ENCODE peak calls at places on chromosome 15, in seven cellular contexts. X, K, V, N, W, D and O are unnamed samples.

GRCh38 chr15:90097475-90097874 is 4.8 kb downstream of the IDH2 start:
- DNase-seq in X (peak; percentile 44), K (no peak), V (no peak), N (no peak), W (no peak), D (peak; percentile 77), O (no peak)

GRCh38 chr15:36484038-36484778 is 95.2 kb upstream of the CDIN1 start:
- DNase-seq in X (no peak), K (no peak), V (no peak), N (no peak), W (peak; percentile 72), D (no peak), O (no peak)

GRCh38 chr15:69543681-69544080 is 91.1 kb downstream of the RPLP1 start:
- DNase-seq in X (no peak), K (no peak), V (no peak), N (no peak), W (no peak), D (no peak), O (no peak)

GRCh38 chr15:98776607-98777281 is 128.4 kb downstream of the IGF1R start:
- DNase-seq in X (no peak), K (no peak), V (peak; percentile 44), N (peak; percentile 71), W (no peak), D (no peak), O (peak; percentile 42)

GRCh38 chr15:25860885-25861866 is 2.0 kb downstream of the ATP10A start:
- DNase-seq in X (peak; percentile 22), K (no peak), V (no peak), N (no peak), W (no peak), D (peak; percentile 66), O (no peak)

GRCh38 chr15:87577336-87577735 is 679.2 kb downstream of the NTRK3 start:
- DNase-seq in X (no peak), K (no peak), V (no peak), N (no peak), W (no peak), D (no peak), O (no peak)

GRCh38 chr15:49135893-49136292 is 19.5 kb downstream of the COPS2 start:
- DNase-seq in X (no peak), K (no peak), V (no peak), N (no peak), W (peak; percentile 71), D (no peak), O (no peak)

GRCh38 chr15:89360294-89360971 is 25.8 kb upstream of the POLG start:
- DNase-seq in X (no peak), K (no peak), V (no peak), N (no peak), W (no peak), D (no peak), O (no peak)

GRCh38 chr15:63030101-63030528 is 12.4 kb upstream of the TPM1 start:
- DNase-seq in X (no peak), K (peak; percentile 75), V (peak; percentile 41), N (no peak), W (no peak), D (no peak), O (no peak)

GRCh38 chr15:75367406-75367912 is 948 bp downstream of the MAN2C1 start:
- DNase-seq in X (no peak), K (no peak), V (no peak), N (no peak), W (no peak), D (no peak), O (no peak)

GRCh38 chr15:49154799-49155109 is 645 bp downstream of the COPS2 start:
- DNase-seq in X (no peak), K (no peak), V (no peak), N (no peak), W (no peak), D (no peak), O (no peak)

GRCh38 chr15:52103217-52104207 is 9.1 kb downstream of the BCL2L10 start:
- DNase-seq in X (peak; percentile 47), K (peak; percentile 91), V (peak; percentile 81), N (peak; percentile 43), W (peak; percentile 87), D (peak; percentile 75), O (no peak)

GRCh38 chr15:40770147-40770721 is 454 bp downstream of the C15orf62 start:
- DNase-seq in X (peak; percentile 51), K (no peak), V (no peak), N (peak; percentile 57), W (no peak), D (peak; percentile 69), O (no peak)

GRCh38 chr15:68580883-68581155 is 2.0 kb downstream of the CORO2B start:
- DNase-seq in X (no peak), K (no peak), V (no peak), N (no peak), W (no peak), D (no peak), O (no peak)

GRCh38 chr15:59687831-59688230 is 1.3 kb downstream of the BNIP2 start:
- DNase-seq in X (no peak), K (no peak), V (no peak), N (no peak), W (no peak), D (no peak), O (no peak)

GRCh38 chr15:91032919-91033803 is 10.8 kb upstream of the VPS33B start:
- DNase-seq in X (peak; percentile 88), K (no peak), V (no peak), N (peak; percentile 25), W (peak; percentile 76), D (peak; percentile 91), O (peak; percentile 41)

GRCh38 chr15:25776071-25776740 is 86.9 kb downstream of the ATP10A start:
- DNase-seq in X (no peak), K (no peak), V (no peak), N (no peak), W (no peak), D (no peak), O (no peak)

GRCh38 chr15:40266828-40267304 is 16.0 kb downstream of the ANKRD63 start:
- DNase-seq in X (peak; percentile 45), K (peak; percentile 93), V (peak; percentile 52), N (peak; percentile 53), W (peak; percentile 98), D (no peak), O (no peak)

DNA sequence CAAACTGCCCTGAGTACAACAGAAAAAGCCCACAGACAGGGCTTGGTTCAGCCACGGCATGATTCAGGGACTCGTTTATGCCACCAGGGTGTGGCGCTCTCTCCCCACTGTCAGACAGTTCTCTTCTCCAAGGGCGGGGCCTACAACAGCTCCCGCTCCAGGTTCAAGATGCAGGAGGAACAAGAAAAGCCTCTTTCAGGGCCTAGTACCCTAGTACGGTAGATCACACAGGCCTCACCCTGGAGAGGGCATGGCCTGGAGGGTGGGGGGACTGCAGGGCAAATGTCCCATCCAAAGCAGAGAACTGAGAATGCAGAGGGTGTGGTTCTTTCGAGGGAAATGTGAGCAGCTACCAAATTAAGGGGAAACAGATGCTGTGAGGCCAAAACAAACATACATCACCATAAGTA is 12.0 kb downstream of the MESD start:
- DNase-seq in X (peak; percentile 78), K (peak; percentile 72), V (peak; percentile 45), N (no peak), W (peak; percentile 43), D (peak; percentile 80), O (peak; percentile 46)
- TF ChIP-seq CTCF in X (peak; percentile 56), K (peak; percentile 18), V (peak; percentile 23), N (peak; percentile 29), W (peak; percentile 70), D (no peak), O (peak; percentile 66)

GRCh38 chr15:78045189-78045588 is 32.3 kb downstream of the TBC1D2B start:
- DNase-seq in X (no peak), K (no peak), V (no peak), N (no peak), W (no peak), D (no peak), O (no peak)

GRCh38 chr15:78047631-78048409 is 29.7 kb downstream of the TBC1D2B start:
- DNase-seq in X (peak; percentile 53), K (peak; percentile 80), V (peak; percentile 51), N (no peak), W (no peak), D (peak; percentile 71), O (no peak)

GRCh38 chr15:78046796-78047341 is 30.6 kb downstream of the TBC1D2B start:
- DNase-seq in X (peak; percentile 42), K (no peak), V (no peak), N (no peak), W (no peak), D (no peak), O (no peak)

GRCh38 chr15:78041946-78042345 is 35.6 kb downstream of the TBC1D2B start:
- DNase-seq in X (no peak), K (no peak), V (no peak), N (no peak), W (no peak), D (no peak), O (no peak)

DNA sequence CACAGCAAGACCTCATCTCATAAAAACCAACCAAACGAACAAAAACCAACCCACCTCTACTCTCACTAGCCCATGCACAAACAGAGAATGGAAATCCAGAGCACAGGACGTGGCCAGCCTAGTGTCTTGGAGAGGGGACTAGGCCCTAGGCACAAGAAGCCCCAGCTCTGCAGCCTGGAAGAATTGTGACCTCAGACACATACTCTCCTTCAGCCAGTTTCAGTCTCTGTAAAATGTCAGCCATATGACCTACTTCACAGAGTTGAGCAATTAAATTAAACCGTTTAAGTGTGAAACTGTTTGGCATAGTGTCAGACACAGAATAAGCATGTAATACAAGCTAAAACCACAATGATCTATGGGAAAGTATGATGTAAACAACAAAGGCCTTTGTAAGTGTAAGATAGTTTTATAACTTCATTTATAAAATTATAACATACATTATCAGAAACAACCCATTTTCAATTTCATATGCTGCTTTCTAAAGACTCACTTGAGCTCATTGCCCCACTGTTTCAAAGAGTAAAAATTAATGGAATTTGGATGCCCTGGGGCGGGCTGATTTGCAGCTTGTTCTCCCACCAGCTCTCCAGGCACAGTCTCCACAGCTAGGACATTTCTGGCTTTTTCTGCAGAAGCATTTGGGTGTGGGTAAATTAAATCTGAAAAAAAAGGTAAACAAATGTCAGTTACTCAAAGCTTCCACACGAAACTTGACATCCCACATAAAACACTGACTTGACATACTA is 32.9 kb downstream of the TBC1D2B start:
- DNase-seq in X (no peak), K (no peak), V (no peak), N (no peak), W (no peak), D (no peak), O (no peak)
- H3K4me1 ChIP-seq in X (peaks cover 53% of the 10 kb centered on the region), K (peaks cover 47% of the 10 kb centered on the region), V (peaks cover 5% of the 10 kb centered on the region), N (peaks cover 6% of the 10 kb centered on the region), W (no peaks in the 10 kb centered on the region), D (peaks cover 61% of the 10 kb centered on the region), O (peaks cover 34% of the 10 kb centered on the region)

GRCh38 chr15:29623240-29623639 is 199.0 kb downstream of the TJP1 start:
- DNase-seq in X (no peak), K (no peak), V (no peak), N (no peak), W (no peak), D (no peak), O (no peak)
- TF ChIP-seq CTCF in X (no peak), K (no peak), V (no peak), N (no peak), W (no peak), D (no peak), O (no peak)

GRCh38 chr15:92500023-92500630 is 106.4 kb downstream of the ST8SIA2 start:
- DNase-seq in X (no peak), K (no peak), V (no peak), N (no peak), W (no peak), D (no peak), O (no peak)

GRCh38 chr15:92492556-92492955 is 98.9 kb downstream of the ST8SIA2 start:
- DNase-seq in X (no peak), K (no peak), V (no peak), N (no peak), W (no peak), D (no peak), O (no peak)

GRCh38 chr15:92495468-92495867 is 101.8 kb downstream of the ST8SIA2 start:
- DNase-seq in X (no peak), K (no peak), V (no peak), N (no peak), W (no peak), D (no peak), O (no peak)

GRCh38 chr15:92494791-92495190 is 101.1 kb downstream of the ST8SIA2 start:
- DNase-seq in X (no peak), K (no peak), V (no peak), N (no peak), W (no peak), D (no peak), O (no peak)
- H3K4me1 ChIP-seq in X (no peaks in the 10 kb centered on the region), K (no peaks in the 10 kb centered on the region), V (no peaks in the 10 kb centered on the region), N (no peaks in the 10 kb centered on the region), W (no peaks in the 10 kb centered on the region), D (no peaks in the 10 kb centered on the region), O (no peaks in the 10 kb centered on the region)